ENCODE peak calls at places on chromosomes 13 and 19, in six cellular contexts. One of them, this sample, is unnamed. For H3K4me1, the result is how much of the 10 kb centered on the place peaks cover.

GRCh38 chr13:112105244-112105681 is 38.3 kb downstream of the SOX1 start:
- DNase-seq in tibial nerve: no peak
- DNase-seq in left ventricle myocardium inferior: no peak
- DNase-seq in pancreas: peak
- DNase-seq in gastrocnemius medialis: no peak
- DNase-seq in spleen: no peak
- DNase-seq in this sample: no peak

GRCh38 chr13:50080856-50081105 is 65.5 kb downstream of the KCNRG start:
- DNase-seq in left ventricle myocardium inferior: no peak
- DNase-seq in tibial nerve: no peak
- DNase-seq in gastrocnemius medialis: no peak
- DNase-seq in spleen: no peak
- DNase-seq in pancreas: no peak
- DNase-seq in this sample: no peak

GRCh38 chr13:44230736-44231135 is 142.9 kb upstream of the SERP2 start:
- DNase-seq in pancreas: no peak
- DNase-seq in spleen: no peak
- DNase-seq in tibial nerve: no peak
- DNase-seq in left ventricle myocardium inferior: no peak
- DNase-seq in gastrocnemius medialis: no peak
- DNase-seq in this sample: no peak

GRCh38 chr19:45908956-45909355 is 5.6 kb downstream of the NANOS2 start:
- DNase-seq in pancreas: no peak
- DNase-seq in left ventricle myocardium inferior: no peak
- DNase-seq in gastrocnemius medialis: no peak
- DNase-seq in tibial nerve: no peak
- DNase-seq in spleen: no peak
- DNase-seq in this sample: no peak

GRCh38 chr13:64423467-64423866 is 2806.7 kb downstream of the PCDH9 start:
- DNase-seq in left ventricle myocardium inferior: no peak
- DNase-seq in pancreas: no peak
- DNase-seq in spleen: no peak
- DNase-seq in gastrocnemius medialis: no peak
- DNase-seq in tibial nerve: no peak
- DNase-seq in this sample: no peak

GRCh38 chr13:94464771-94465170 is 14.7 kb downstream of the DCT start:
- DNase-seq in spleen: no peak
- DNase-seq in left ventricle myocardium inferior: no peak
- DNase-seq in gastrocnemius medialis: no peak
- DNase-seq in pancreas: no peak
- DNase-seq in tibial nerve: no peak
- DNase-seq in this sample: no peak

GRCh38 chr13:67574320-67575233 is 344.4 kb upstream of the PCDH9 start:
- DNase-seq in spleen: no peak
- DNase-seq in tibial nerve: no peak
- DNase-seq in pancreas: no peak
- DNase-seq in left ventricle myocardium inferior: no peak
- DNase-seq in gastrocnemius medialis: no peak
- DNase-seq in this sample: no peak

GRCh38 chr19:55441319-55441691 is 1.8 kb downstream of the SHISA7 start:
- DNase-seq in gastrocnemius medialis: no peak
- DNase-seq in spleen: no peak
- DNase-seq in tibial nerve: no peak
- DNase-seq in left ventricle myocardium inferior: no peak
- DNase-seq in pancreas: no peak
- DNase-seq in this sample: no peak

GRCh38 chr19:10644351-10645007 is 9.7 kb upstream of the ILF3 start:
- DNase-seq in left ventricle myocardium inferior: peak
- DNase-seq in tibial nerve: peak
- DNase-seq in gastrocnemius medialis: peak
- DNase-seq in pancreas: peak
- DNase-seq in spleen: peak
- DNase-seq in this sample: peak

GRCh38 chr19:55146078-55146647 is 2.8 kb downstream of the TNNT1 start:
- DNase-seq in left ventricle myocardium inferior: no peak
- DNase-seq in gastrocnemius medialis: peak
- DNase-seq in spleen: no peak
- DNase-seq in tibial nerve: no peak
- DNase-seq in pancreas: no peak
- DNase-seq in this sample: no peak

GRCh38 chr19:30423481-30423880 is 51.3 kb downstream of the ZNF536 start:
- DNase-seq in gastrocnemius medialis: no peak
- DNase-seq in spleen: no peak
- DNase-seq in left ventricle myocardium inferior: peak
- DNase-seq in pancreas: no peak
- DNase-seq in tibial nerve: no peak
- DNase-seq in this sample: no peak

GRCh38 chr13:41013834-41014233 is 5.3 kb downstream of the ELF1 start:
- DNase-seq in gastrocnemius medialis: no peak
- DNase-seq in tibial nerve: no peak
- DNase-seq in spleen: no peak
- DNase-seq in left ventricle myocardium inferior: no peak
- DNase-seq in pancreas: no peak
- DNase-seq in this sample: no peak

GRCh38 chr13:41018583-41018909 is 570 bp downstream of the ELF1 start:
- DNase-seq in spleen: no peak
- DNase-seq in tibial nerve: no peak
- DNase-seq in gastrocnemius medialis: no peak
- DNase-seq in left ventricle myocardium inferior: no peak
- DNase-seq in pancreas: no peak
- DNase-seq in this sample: no peak

GRCh38 chr13:41017744-41018582 is 1.2 kb downstream of the ELF1 start:
- DNase-seq in pancreas: no peak
- DNase-seq in left ventricle myocardium inferior: no peak
- DNase-seq in spleen: no peak
- DNase-seq in gastrocnemius medialis: no peak
- DNase-seq in tibial nerve: no peak
- DNase-seq in this sample: no peak

GRCh38 chr13:41017153-41017552 is 2.0 kb downstream of the ELF1 start:
- DNase-seq in tibial nerve: no peak
- DNase-seq in left ventricle myocardium inferior: no peak
- DNase-seq in spleen: no peak
- DNase-seq in pancreas: no peak
- DNase-seq in gastrocnemius medialis: no peak
- DNase-seq in this sample: no peak

DNA sequence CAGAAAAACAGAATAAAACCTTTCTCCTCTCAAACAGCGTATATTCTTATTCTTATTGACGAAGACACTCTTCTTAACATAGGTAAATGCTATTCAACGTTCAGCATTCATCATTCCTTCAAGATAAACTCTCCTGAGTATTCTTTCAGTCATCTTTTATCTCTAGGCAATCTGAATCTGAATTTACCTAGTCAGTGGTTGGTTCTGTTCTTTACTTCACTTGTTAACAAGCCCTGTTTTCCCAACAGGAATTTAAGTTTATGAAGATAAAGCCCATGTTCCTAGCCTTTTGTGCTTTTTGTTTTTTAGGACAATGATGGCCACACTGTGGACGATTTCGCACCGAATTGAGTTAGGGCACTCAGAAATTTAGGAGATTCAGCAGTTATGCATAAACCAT is 3.2 kb downstream of the ELF1 start:
- DNase-seq in gastrocnemius medialis: no peak
- DNase-seq in spleen: no peak
- DNase-seq in pancreas: no peak
- DNase-seq in tibial nerve: no peak
- DNase-seq in left ventricle myocardium inferior: no peak
- DNase-seq in this sample: no peak
- H3K4me1 ChIP-seq in gastrocnemius medialis: half or more
- H3K4me1 ChIP-seq in spleen: under half
- H3K4me1 ChIP-seq in pancreas: under half
- H3K4me1 ChIP-seq in tibial nerve: under half
- H3K4me1 ChIP-seq in left ventricle myocardium inferior: half or more
- H3K4me1 ChIP-seq in this sample: under half

DNA sequence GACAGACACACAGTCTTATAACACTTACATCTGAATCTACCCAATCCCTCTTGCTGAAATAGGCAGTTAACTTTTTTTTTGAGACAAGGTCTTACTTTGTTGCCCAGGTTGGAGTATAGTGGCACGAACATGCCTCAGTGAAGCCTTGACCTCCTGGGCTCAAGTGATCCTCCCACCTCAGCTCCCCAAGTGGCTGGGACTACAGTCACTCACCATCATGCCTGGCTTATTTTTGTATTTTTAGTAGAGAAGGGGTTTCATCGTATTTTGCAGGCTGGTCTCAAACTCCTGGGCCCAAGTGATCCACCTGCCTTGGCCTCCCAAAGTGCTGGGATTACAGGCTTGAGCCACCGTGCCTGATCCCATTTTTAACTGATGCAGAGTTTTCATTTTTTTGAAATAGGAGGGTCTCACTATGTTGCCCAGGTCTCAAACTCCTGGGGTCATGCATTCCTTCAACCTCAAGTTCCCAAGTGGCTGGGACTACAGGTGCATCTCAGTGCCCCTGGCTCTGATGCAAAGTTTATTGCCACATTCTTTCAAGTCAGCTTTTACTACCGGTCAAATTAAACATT is 7.6 kb downstream of the ELF1 start:
- DNase-seq in left ventricle myocardium inferior: no peak
- DNase-seq in pancreas: no peak
- DNase-seq in spleen: no peak
- DNase-seq in tibial nerve: no peak
- DNase-seq in gastrocnemius medialis: no peak
- DNase-seq in this sample: no peak
- H3K4me1 ChIP-seq in left ventricle myocardium inferior: half or more
- H3K4me1 ChIP-seq in pancreas: under half
- H3K4me1 ChIP-seq in spleen: half or more
- H3K4me1 ChIP-seq in tibial nerve: under half
- H3K4me1 ChIP-seq in gastrocnemius medialis: under half
- H3K4me1 ChIP-seq in this sample: under half

GRCh38 chr13:33182729-33183128 is 102.8 kb downstream of the STARD13 start:
- DNase-seq in left ventricle myocardium inferior: no peak
- DNase-seq in pancreas: no peak
- DNase-seq in gastrocnemius medialis: no peak
- DNase-seq in tibial nerve: no peak
- DNase-seq in spleen: no peak
- DNase-seq in this sample: no peak

GRCh38 chr13:33184530-33184929 is 101.0 kb downstream of the STARD13 start:
- DNase-seq in left ventricle myocardium inferior: no peak
- DNase-seq in pancreas: no peak
- DNase-seq in gastrocnemius medialis: no peak
- DNase-seq in tibial nerve: no peak
- DNase-seq in spleen: no peak
- DNase-seq in this sample: no peak

GRCh38 chr13:33183431-33184130 is 102.0 kb downstream of the STARD13 start:
- DNase-seq in gastrocnemius medialis: no peak
- DNase-seq in pancreas: no peak
- DNase-seq in left ventricle myocardium inferior: no peak
- DNase-seq in tibial nerve: no peak
- DNase-seq in spleen: no peak
- DNase-seq in this sample: no peak

GRCh38 chr13:33185853-33186252 is 99.7 kb downstream of the STARD13 start:
- DNase-seq in left ventricle myocardium inferior: no peak
- DNase-seq in tibial nerve: no peak
- DNase-seq in spleen: no peak
- DNase-seq in gastrocnemius medialis: no peak
- DNase-seq in pancreas: no peak
- DNase-seq in this sample: no peak

GRCh38 chr13:33184131-33184485 is 101.4 kb downstream of the STARD13 start:
- DNase-seq in pancreas: no peak
- DNase-seq in left ventricle myocardium inferior: no peak
- DNase-seq in tibial nerve: no peak
- DNase-seq in spleen: no peak
- DNase-seq in gastrocnemius medialis: no peak
- DNase-seq in this sample: no peak
- H3K4me1 ChIP-seq in pancreas: under half
- H3K4me1 ChIP-seq in left ventricle myocardium inferior: half or more
- H3K4me1 ChIP-seq in tibial nerve: half or more
- H3K4me1 ChIP-seq in spleen: under half
- H3K4me1 ChIP-seq in gastrocnemius medialis: under half
- H3K4me1 ChIP-seq in this sample: under half

GRCh38 chr13:30443957-30444404 is 21.7 kb downstream of the UBE2L5 start:
- DNase-seq in left ventricle myocardium inferior: no peak
- DNase-seq in spleen: peak
- DNase-seq in tibial nerve: no peak
- DNase-seq in gastrocnemius medialis: no peak
- DNase-seq in pancreas: no peak
- DNase-seq in this sample: no peak
- H3K4me1 ChIP-seq in left ventricle myocardium inferior: under half
- H3K4me1 ChIP-seq in spleen: under half
- H3K4me1 ChIP-seq in tibial nerve: under half
- H3K4me1 ChIP-seq in gastrocnemius medialis: under half
- H3K4me1 ChIP-seq in pancreas: under half
- H3K4me1 ChIP-seq in this sample: under half

DNA sequence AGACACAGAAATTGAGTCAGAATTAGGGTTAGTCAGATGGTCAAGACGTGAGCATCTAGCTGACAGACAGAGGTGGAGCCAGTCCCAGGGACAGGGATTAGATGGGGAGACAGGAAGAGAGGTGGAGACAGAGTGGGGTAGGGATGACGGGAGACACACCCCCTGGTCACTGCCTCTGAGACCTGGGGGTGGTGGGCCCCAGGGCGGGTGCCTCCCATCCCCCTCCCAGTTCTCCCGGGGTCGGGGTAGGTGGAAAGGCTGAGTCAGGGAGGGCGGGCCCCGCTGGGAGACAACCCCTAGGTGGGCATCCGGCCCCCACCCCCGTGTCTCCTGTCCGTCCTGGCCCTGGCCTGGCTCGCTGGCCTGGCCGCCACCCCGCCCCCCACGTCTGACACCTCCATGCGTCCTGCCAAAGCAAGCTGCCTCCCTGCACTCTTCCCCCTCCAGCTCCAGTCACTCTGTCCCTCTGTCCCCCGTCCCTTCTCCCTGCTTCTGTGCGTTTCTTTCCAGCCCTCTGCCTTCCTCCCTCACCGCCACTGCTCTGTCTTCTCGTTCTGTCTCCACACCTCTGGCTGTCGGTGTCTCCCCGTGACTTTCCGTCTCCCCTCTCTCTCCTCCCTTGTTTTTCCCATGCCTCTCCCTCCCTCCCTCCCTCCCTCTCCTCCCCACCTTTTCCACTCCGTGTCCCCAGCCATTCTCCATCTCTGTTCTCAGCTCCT is 15.1 kb downstream of the CCDC97 start:
- DNase-seq in tibial nerve: no peak
- DNase-seq in spleen: peak
- DNase-seq in pancreas: peak
- DNase-seq in left ventricle myocardium inferior: peak
- DNase-seq in gastrocnemius medialis: peak
- DNase-seq in this sample: peak
- H3K4me1 ChIP-seq in tibial nerve: half or more
- H3K4me1 ChIP-seq in spleen: half or more
- H3K4me1 ChIP-seq in pancreas: under half
- H3K4me1 ChIP-seq in left ventricle myocardium inferior: half or more
- H3K4me1 ChIP-seq in gastrocnemius medialis: under half
- H3K4me1 ChIP-seq in this sample: half or more

This sample was measured in upper lobe of right lung.